ENCODE peak calls at places on chromosomes 3 and 15, in nine cellular contexts. F, J, X, I, E, P, N, B and S are unnamed samples.

GRCh38 chr3:125087768-125088391 is 32.1 kb upstream of the HEG1 start:
- DNase-seq in I (no peak), N (peak), J (no peak), B (no peak), F (no peak), X (peak), P (no peak), E (no peak), S (no peak)

GRCh38 chr15:90362936-90363212 is 10.8 kb downstream of the ZNF774 start:
- DNase-seq in I (no peak), E (peak), J (no peak), F (no peak), X (peak), B (peak), N (peak), P (no peak), S (no peak)

GRCh38 chr3:188683032-188683491 is 488.7 kb upstream of the TPRG1 start:
- DNase-seq in B (peak), I (no peak), E (no peak), P (no peak), N (peak), F (no peak), J (no peak), X (peak), S (no peak)

GRCh38 chr15:25685216-25685569 is 177.9 kb downstream of the ATP10A start:
- DNase-seq in F (no peak), J (no peak), P (no peak), N (no peak), I (no peak), B (no peak), E (no peak), X (no peak), S (no peak)

GRCh38 chr15:98755138-98755537 is 106.8 kb downstream of the IGF1R start:
- DNase-seq in X (no peak), N (peak), E (peak), J (no peak), I (no peak), B (no peak), F (no peak), P (no peak), S (no peak)

GRCh38 chr3:177435301-177435700 is 238.0 kb upstream of the TBL1XR1 start:
- DNase-seq in E (no peak), I (no peak), F (no peak), J (no peak), B (no peak), P (no peak), N (no peak), X (no peak), S (no peak)

GRCh38 chr15:59548501-59549230 is 62.9 kb upstream of the GCNT3 start:
- DNase-seq in B (no peak), P (no peak), E (no peak), F (no peak), X (no peak), I (no peak), N (no peak), J (no peak), S (no peak)

GRCh38 chr3:150255416-150255815 is 152.7 kb upstream of the TSC22D2 start:
- DNase-seq in X (no peak), B (no peak), E (no peak), N (no peak), F (no peak), P (no peak), I (no peak), J (no peak), S (no peak)

GRCh38 chr15:63176302-63176701 is 13.1 kb upstream of the RAB8B start:
- DNase-seq in J (no peak), I (no peak), X (no peak), F (no peak), B (no peak), P (no peak), E (no peak), N (no peak), S (no peak)

GRCh38 chr3:8210752-8211405 is 290.7 kb upstream of the LMCD1 start:
- DNase-seq in J (no peak), B (no peak), X (no peak), P (no peak), E (no peak), N (no peak), F (no peak), I (no peak), S (no peak)

GRCh38 chr3:188974856-188975611 is 196.7 kb upstream of the TPRG1 start:
- DNase-seq in P (no peak), X (peak), E (no peak), I (no peak), B (no peak), J (no peak), N (peak), F (no peak), S (no peak)

GRCh38 chr15:58677426-58677825 is 72.1 kb downstream of the ADAM10 start:
- DNase-seq in J (no peak), E (no peak), X (no peak), I (no peak), B (no peak), F (no peak), N (no peak), P (no peak), S (no peak)

GRCh38 chr3:43736558-43736995 is 45.8 kb downstream of the ABHD5 start:
- DNase-seq in I (no peak), F (no peak), B (no peak), J (no peak), E (no peak), X (no peak), N (peak), P (no peak), S (no peak)

GRCh38 chr3:123552095-123552714 is 32.6 kb downstream of the HACD2 start:
- DNase-seq in X (peak), E (no peak), J (no peak), N (peak), I (no peak), B (peak), P (no peak), F (no peak), S (no peak)

GRCh38 chr15:49863431-49864205 is 242.8 kb downstream of the DTWD1 start:
- DNase-seq in N (peak), X (peak), J (no peak), F (no peak), E (no peak), I (no peak), B (no peak), P (no peak), S (no peak)

GRCh38 chr3:61981005-61981404 is 392.3 kb downstream of the FEZF2 start:
- DNase-seq in E (no peak), F (no peak), I (no peak), N (no peak), P (no peak), X (no peak), J (no peak), B (peak), S (no peak)

GRCh38 chr3:25652921-25653320 is 11.8 kb downstream of the TOP2B start:
- DNase-seq in X (no peak), I (no peak), P (no peak), N (peak), B (no peak), F (no peak), E (no peak), J (no peak), S (no peak)

GRCh38 chr3:39208463-39209055 is 16.2 kb upstream of the XIRP1 start:
- DNase-seq in E (peak), P (no peak), I (peak), J (peak), N (peak), X (peak), F (no peak), B (peak), S (no peak)

GRCh38 chr3:133821767-133822638 is 16.4 kb downstream of the SRPRB start:
- DNase-seq in N (peak), F (no peak), I (no peak), J (no peak), X (peak), P (no peak), B (peak), E (peak), S (no peak)